ENCODE peak calls at places on chromosomes 11 and 22, in six cellular contexts. X, K, O, E, L and S are unnamed samples.

GRCh38 chr11:87324817-87325489 is 287.2 kb downstream of the TMEM135 start:
- ATAC-seq in K (no peak), O (no peak), X (no peak), E (no peak), L (no peak), S (no peak)

GRCh38 chr11:1853376-1854131 is 670 bp downstream of the LSP1 start:
- ATAC-seq in O (no peak), K (peak; percentile 39), L (no peak), E (no peak), X (no peak), S (no peak)

GRCh38 chr22:19669570-19669969 is 44.7 kb upstream of the SEPTIN5 start:
- ATAC-seq in K (peak; percentile 36), O (no peak), X (peak; percentile 35), L (no peak), E (no peak), S (no peak)

GRCh38 chr11:113896156-113896879 is 8.3 kb upstream of the HTR3B start:
- ATAC-seq in L (peak; percentile 63), K (peak; percentile 78), O (peak; percentile 88), X (peak; percentile 72), E (peak; percentile 91), S (no peak)

GRCh38 chr11:10646005-10646404 is 47.5 kb downstream of the IRAG1 start:
- ATAC-seq in O (no peak), X (no peak), K (no peak), E (no peak), L (no peak), S (no peak)

GRCh38 chr11:127919206-127920000 is 668.0 kb downstream of the ETS1 start:
- ATAC-seq in K (no peak), X (no peak), L (no peak), E (no peak), O (no peak), S (no peak)

GRCh38 chr22:38700271-38700788 is 413 bp downstream of the JOSD1 start:
- ATAC-seq in X (peak; percentile 55), O (peak; percentile 49), K (peak; percentile 18), E (peak; percentile 39), L (peak; percentile 31), S (peak; percentile 53)

GRCh38 chr22:43154887-43155536 is 3.7 kb downstream of the TSPO start:
- ATAC-seq in O (no peak), E (no peak), K (no peak), X (no peak), L (no peak), S (no peak)

GRCh38 chr11:130383363-130384168 is 44.8 kb downstream of the ADAMTS8 start:
- ATAC-seq in L (no peak), K (peak; percentile 98), X (peak; percentile 40), O (no peak), E (peak; percentile 47), S (no peak)

GRCh38 chr11:57154718-57155117 is 27.0 kb upstream of the LRRC55 start:
- ATAC-seq in K (peak; percentile 46), L (no peak), X (no peak), E (no peak), O (no peak), S (no peak)

GRCh38 chr11:7531011-7531410 is 17.2 kb downstream of the PPFIBP2 start:
- ATAC-seq in O (no peak), X (no peak), L (no peak), K (no peak), E (no peak), S (no peak)

GRCh38 chr11:68142028-68142412 is 20.8 kb upstream of the CHKA start:
- ATAC-seq in K (no peak), X (no peak), L (peak; percentile 50), O (no peak), E (no peak), S (no peak)

GRCh38 chr11:118851970-118852369 is 31.7 kb upstream of the CXCR5 start:
- ATAC-seq in O (no peak), L (no peak), K (no peak), X (no peak), E (no peak), S (no peak)

GRCh38 chr11:30311189-30311588 is 11.7 kb upstream of the ARL14EP start:
- ATAC-seq in K (no peak), O (no peak), X (no peak), E (no peak), L (no peak), S (no peak)

GRCh38 chr11:42179211-42179610 is 719.8 kb upstream of the LRRC4C start:
- ATAC-seq in X (no peak), K (no peak), L (no peak), O (no peak), E (no peak), S (no peak)
- H3K9me3 ChIP-seq in X (no peaks in the 10 kb centered on the region), K (no peaks in the 10 kb centered on the region), L (no peaks in the 10 kb centered on the region), O (no peaks in the 10 kb centered on the region), E (peaks cover 25% of the 10 kb centered on the region), S (no peaks in the 10 kb centered on the region)

GRCh38 chr22:35369996-35370395 is 10.9 kb upstream of the HMOX1 start:
- ATAC-seq in K (no peak), E (no peak), X (no peak), L (no peak), O (no peak), S (no peak)
- H3K4me1 ChIP-seq in K (peaks cover 21% of the 10 kb centered on the region), E (peaks cover 82% of the 10 kb centered on the region), X (peaks cover 12% of the 10 kb centered on the region), L (peaks cover 10% of the 10 kb centered on the region), O (peaks cover 65% of the 10 kb centered on the region), S (peaks cover 4% of the 10 kb centered on the region)

DNA sequence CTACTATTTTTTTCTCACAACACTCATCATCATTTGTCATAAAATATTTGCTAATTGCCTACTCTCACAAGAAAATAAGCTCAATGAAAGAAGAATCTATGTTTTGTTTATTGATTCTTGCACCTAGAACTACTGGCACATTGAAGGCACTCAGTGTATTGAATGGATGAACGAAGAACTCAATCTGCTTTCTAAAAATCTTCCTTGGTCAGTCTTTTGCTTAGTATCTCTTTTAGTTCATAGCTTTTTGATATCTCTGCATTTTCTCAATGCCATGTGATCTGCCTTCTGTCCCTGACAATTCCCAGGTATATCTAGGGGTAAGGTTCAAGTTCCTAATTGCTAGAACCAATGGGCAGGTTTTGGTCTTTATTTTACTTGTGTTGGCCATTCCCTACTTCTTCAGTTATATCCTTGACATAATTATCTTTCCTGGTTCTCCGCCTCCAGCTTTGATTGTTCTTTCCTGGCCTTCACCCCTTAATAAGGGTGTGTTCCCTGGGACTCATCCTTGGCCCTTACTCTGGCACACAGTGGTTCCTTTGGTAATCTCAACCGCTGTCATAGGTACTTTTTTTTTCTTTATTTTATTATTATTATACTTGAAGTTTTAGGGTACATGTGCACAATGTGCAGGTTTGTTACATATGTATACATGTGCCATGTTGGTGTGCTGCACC is 96.4 kb downstream of the CCDC83 start:
- ATAC-seq in K (no peak), X (no peak), L (no peak), O (no peak), E (no peak), S (no peak)
- TF ChIP-seq POLR2A in K (no peak), X (no peak), L (no peak), O (no peak), E (no peak), S (no peak)

DNA sequence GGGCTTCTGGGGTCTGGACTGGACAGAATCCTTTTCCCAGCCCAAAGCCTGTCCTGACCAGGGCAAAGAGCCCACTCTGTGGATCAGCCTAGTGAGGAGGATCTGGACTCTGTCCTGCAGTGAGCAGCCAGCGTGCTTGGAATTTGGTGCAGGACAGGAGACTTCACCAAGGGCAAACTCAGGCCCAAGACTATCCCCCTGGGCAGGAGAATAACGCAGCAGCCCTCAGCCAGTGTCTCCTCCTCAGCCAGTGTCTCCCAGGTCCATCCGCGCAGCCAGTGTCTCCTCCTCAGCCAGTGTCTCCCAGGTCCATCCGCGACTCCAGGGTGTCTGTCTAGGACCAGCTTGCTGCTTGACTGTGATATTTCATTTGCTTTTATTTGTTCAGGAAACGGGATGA is 1334.0 kb downstream of the TBC1D22A start:
- ATAC-seq in O (peak; percentile 19), E (no peak), L (no peak), X (no peak), K (no peak), S (no peak)
- H3K9me3 ChIP-seq in O (no peaks in the 10 kb centered on the region), E (no peaks in the 10 kb centered on the region), L (no peaks in the 10 kb centered on the region), X (no peaks in the 10 kb centered on the region), K (no peaks in the 10 kb centered on the region), S (no peaks in the 10 kb centered on the region)

GRCh38 chr11:64624869-64625481 is 34.0 kb downstream of the SLC22A12 start:
- ATAC-seq in E (no peak), K (no peak), L (no peak), O (no peak), X (no peak), S (no peak)
- H3K4me1 ChIP-seq in E (peaks cover 5% of the 10 kb centered on the region), K (peaks cover 3% of the 10 kb centered on the region), L (peaks cover 15% of the 10 kb centered on the region), O (no peaks in the 10 kb centered on the region), X (peaks cover 8% of the 10 kb centered on the region), S (no peaks in the 10 kb centered on the region)

GRCh38 chr11:16604784-16605439 is 133.5 kb upstream of the C11orf58 start:
- ATAC-seq in O (peak; percentile 51), X (peak; percentile 37), E (peak; percentile 58), L (peak; percentile 50), K (peak; percentile 12), S (peak; percentile 38)
- TF ChIP-seq POLR2A in O (no peak), X (no peak), E (no peak), L (peak; percentile 20), K (no peak), S (peak; percentile 25)

DNA sequence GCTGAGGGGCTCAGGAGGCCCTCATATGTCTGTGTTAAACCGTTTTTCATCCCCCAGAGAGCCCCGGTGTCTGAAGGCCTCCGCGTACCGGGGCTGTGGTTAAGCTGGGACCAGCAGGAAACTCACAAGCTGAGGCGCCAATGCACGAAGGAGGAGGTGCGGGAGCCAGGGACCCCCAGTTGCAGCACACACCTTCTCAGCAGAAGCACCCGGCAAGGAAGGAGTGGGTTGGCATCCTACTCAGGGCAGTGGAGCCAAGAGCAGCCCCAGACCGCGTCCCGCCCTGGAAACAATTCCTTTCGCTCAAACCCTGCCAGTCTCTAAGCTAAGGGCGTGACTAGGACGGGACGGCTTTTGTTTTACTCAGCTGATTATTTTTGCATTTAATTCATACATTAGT is 726.9 kb downstream of the BRD1 start:
- ATAC-seq in E (no peak), O (no peak), L (no peak), K (no peak), X (no peak), S (no peak)
- H3K9me3 ChIP-seq in E (no peaks in the 10 kb centered on the region), O (no peaks in the 10 kb centered on the region), L (no peaks in the 10 kb centered on the region), K (no peaks in the 10 kb centered on the region), X (no peaks in the 10 kb centered on the region), S (no peaks in the 10 kb centered on the region)

DNA sequence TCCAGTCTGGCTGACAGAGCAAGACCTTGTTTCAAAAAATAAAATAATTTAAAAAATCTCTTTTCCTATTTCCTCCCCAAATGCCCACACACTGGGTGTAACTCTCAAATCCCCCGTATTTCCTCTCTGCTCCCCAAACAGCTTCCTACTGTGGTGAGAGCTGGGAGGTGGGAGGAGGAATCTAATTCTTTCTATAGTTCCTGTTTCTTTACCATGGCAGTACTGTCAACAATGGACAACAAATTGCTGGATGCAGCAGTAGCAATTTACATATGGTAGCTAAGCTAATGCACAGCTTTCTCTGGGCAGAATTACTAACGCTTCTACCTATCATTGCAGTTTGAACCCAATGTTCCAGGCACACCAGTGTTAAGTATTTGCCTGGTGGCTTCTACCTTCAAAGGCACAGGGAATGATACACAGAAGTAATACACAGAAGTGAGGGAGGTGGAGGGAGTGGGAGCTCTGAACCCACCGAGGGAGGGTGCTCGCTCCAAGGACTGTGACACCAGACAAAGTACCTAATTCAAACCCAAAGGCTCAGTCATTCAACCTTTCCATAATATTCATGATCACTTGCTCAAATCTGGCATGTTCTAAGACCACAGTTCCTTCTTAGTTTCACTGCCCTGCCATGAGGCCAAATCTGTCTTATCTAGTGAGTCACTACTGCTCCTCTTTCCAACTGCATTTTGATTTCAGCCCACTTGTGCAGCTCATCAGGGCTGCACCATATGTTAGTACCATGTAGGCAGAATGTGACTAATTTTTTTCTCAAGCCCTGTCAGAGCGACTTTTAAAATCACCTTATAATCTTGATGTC is 37.9 kb downstream of the CELF1 start:
- ATAC-seq in E (peak; percentile 33), X (peak; percentile 78), O (peak; percentile 70), L (no peak), K (peak; percentile 82), S (peak; percentile 42)
- H3K4me1 ChIP-seq in E (peaks cover 70% of the 10 kb centered on the region), X (peaks cover 82% of the 10 kb centered on the region), O (peaks cover 78% of the 10 kb centered on the region), L (peaks cover 48% of the 10 kb centered on the region), K (peaks cover 99% of the 10 kb centered on the region), S (peaks cover 100% of the 10 kb centered on the region)